ENCODE peak calls at places on chromosome 9, in six cellular contexts. B is CD8-positive, alpha-beta T cell; G is heart left ventricle; Y is ascending aorta; D is WERI-Rb-1; I is lung. Q is an unnamed sample.
A peak's percentile ranks its signal among the peaks of the same experiment; 100 is the strongest.

GRCh38 chr9:117034862-117035261 is 347.8 kb downstream of the TRIM32 start:
- DNase-seq in B (no peak), G (no peak), Y (no peak), D (no peak), I (no peak), Q (peak; percentile 75)

GRCh38 chr9:4327504-4328191 is 27.8 kb upstream of the GLIS3 start:
- DNase-seq in B (no peak), G (no peak), Y (no peak), D (no peak), I (no peak), Q (no peak)

GRCh38 chr9:113738506-113738897 is 137.6 kb upstream of the ZNF618 start:
- DNase-seq in B (no peak), G (no peak), Y (no peak), D (no peak), I (peak; percentile 20), Q (no peak)

GRCh38 chr9:16180546-16180945 is 627.7 kb downstream of the CCDC171 start:
- DNase-seq in B (no peak), G (no peak), Y (no peak), D (no peak), I (no peak), Q (no peak)

GRCh38 chr9:97518909-97519307 is 17.4 kb downstream of the TMOD1 start:
- DNase-seq in B (no peak), G (no peak), Y (peak; percentile 33), D (no peak), I (peak; percentile 46), Q (peak; percentile 29)

GRCh38 chr9:26219961-26220360 is 541.7 kb upstream of the TUSC1 start:
- DNase-seq in B (no peak), G (no peak), Y (no peak), D (no peak), I (no peak), Q (no peak)

GRCh38 chr9:10341057-10341456 is 271.7 kb downstream of the PTPRD start:
- DNase-seq in B (no peak), G (no peak), Y (no peak), D (no peak), I (no peak), Q (no peak)

GRCh38 chr9:105281926-105282325 is 37.5 kb downstream of the SLC44A1 start:
- DNase-seq in B (no peak), G (no peak), Y (no peak), D (peak; percentile 61), I (no peak), Q (no peak)

GRCh38 chr9:130027533-130028370 is 15.2 kb downstream of the FNBP1 start:
- DNase-seq in B (no peak), G (no peak), Y (no peak), D (no peak), I (no peak), Q (no peak)

GRCh38 chr9:71690058-71690691 is 78.1 kb downstream of the CEMIP2 start:
- DNase-seq in B (no peak), G (no peak), Y (no peak), D (no peak), I (no peak), Q (no peak)

GRCh38 chr9:8408575-8409190 is 609.1 kb upstream of the DMAC1 start:
- DNase-seq in B (no peak), G (no peak), Y (no peak), D (no peak), I (no peak), Q (no peak)

GRCh38 chr9:101462558-101462957 is 27.0 kb upstream of the ALDOB start:
- DNase-seq in B (no peak), G (no peak), Y (no peak), D (no peak), I (no peak), Q (no peak)

GRCh38 chr9:69180670-69181069 is 6.6 kb downstream of the TJP2 start:
- DNase-seq in B (no peak), G (peak; percentile 31), Y (peak; percentile 46), D (no peak), I (peak; percentile 58), Q (no peak)

GRCh38 chr9:22817181-22817580 is 370.6 kb downstream of the DMRTA1 start:
- DNase-seq in B (no peak), G (no peak), Y (no peak), D (no peak), I (no peak), Q (no peak)

GRCh38 chr9:134899818-134900325 is 17.8 kb downstream of the FCN1 start:
- DNase-seq in B (no peak), G (no peak), Y (no peak), D (no peak), I (no peak), Q (no peak)

GRCh38 chr9:137498720-137499150 is 39.6 kb upstream of the NSMF start:
- DNase-seq in B (no peak), G (no peak), Y (no peak), D (no peak), I (no peak), Q (no peak)

GRCh38 chr9:114516913-114517312 is 11.6 kb upstream of the WHRN start:
- DNase-seq in B (no peak), G (no peak), Y (no peak), D (no peak), I (no peak), Q (no peak)

GRCh38 chr9:127388037-127388855 is 8.7 kb upstream of the SLC2A8 start:
- DNase-seq in B (peak; percentile 76), G (peak; percentile 61), Y (no peak), D (no peak), I (no peak), Q (no peak)

GRCh38 chr9:20212806-20213205 is 409.5 kb downstream of the MLLT3 start:
- DNase-seq in B (no peak), G (no peak), Y (no peak), D (no peak), I (no peak), Q (no peak)

GRCh38 chr9:20217596-20217995 is 404.7 kb downstream of the MLLT3 start:
- DNase-seq in B (no peak), G (no peak), Y (no peak), D (no peak), I (no peak), Q (no peak)

GRCh38 chr9:20219437-20219836 is 402.9 kb downstream of the MLLT3 start:
- DNase-seq in B (no peak), G (no peak), Y (no peak), D (no peak), I (no peak), Q (no peak)

GRCh38 chr9:20215552-20215951 is 406.7 kb downstream of the MLLT3 start:
- DNase-seq in B (no peak), G (no peak), Y (no peak), D (no peak), I (no peak), Q (no peak)

DNA sequence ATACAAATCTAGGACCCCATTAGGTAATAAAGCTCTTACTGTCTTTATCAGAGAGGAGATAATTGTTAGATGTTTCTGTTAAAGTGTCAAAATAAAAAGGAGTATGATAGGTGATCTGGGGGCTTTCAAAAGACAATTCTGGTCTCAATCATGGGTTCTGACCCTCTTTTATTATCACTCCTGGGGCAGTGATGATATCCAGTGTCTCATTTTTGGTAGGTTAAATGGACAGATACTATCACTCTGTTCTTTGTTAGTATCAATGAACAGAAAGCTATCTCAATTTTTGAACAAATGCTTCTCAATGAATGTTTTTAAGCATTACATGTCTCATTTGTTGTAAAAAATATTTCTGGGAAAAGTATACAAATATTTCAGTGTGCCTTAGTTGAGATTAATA is 405.9 kb downstream of the MLLT3 start:
- DNase-seq in B (no peak), G (no peak), Y (no peak), D (no peak), I (no peak), Q (no peak)
- TF ChIP-seq CTCF in B (no peak), G (no peak), Y (no peak), D (no peak), I (no peak), Q (no peak)

GRCh38 chr9:29659014-29659413 is 2085.7 kb upstream of the C9orf72 start:
- DNase-seq in B (no peak), G (no peak), Y (no peak), D (no peak), I (no peak), Q (no peak)
- TF ChIP-seq CTCF in B (no peak), G (no peak), Y (no peak), D (no peak), I (no peak), Q (no peak)

DNA sequence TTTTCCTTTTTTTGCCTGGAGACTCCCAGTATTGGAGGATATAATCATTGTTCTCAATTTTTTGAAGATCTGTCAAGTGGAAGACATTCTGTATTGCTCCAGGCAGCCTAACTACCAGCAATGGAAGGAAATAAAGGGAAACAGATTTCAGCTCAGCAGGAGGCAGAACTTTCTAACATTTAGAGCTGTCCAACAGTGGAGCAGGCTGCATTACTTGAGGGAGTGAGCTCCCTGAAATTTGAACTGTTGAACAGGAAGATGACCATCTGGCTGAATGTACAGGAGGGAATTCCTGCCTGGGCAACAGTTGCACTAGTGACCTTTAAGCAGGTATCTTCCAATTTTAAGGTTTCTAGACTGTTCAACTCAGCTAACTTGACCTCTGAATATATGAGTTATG is 1.1 kb upstream of the GAPVD1 start:
- DNase-seq in B (no peak), G (no peak), Y (no peak), D (no peak), I (no peak), Q (no peak)
- TF ChIP-seq CTCF in B (no peak), G (no peak), Y (no peak), D (no peak), I (no peak), Q (no peak)

GRCh38 chr9:107274096-107274495 is 9.0 kb upstream of the RAD23B start:
- DNase-seq in B (no peak), G (no peak), Y (no peak), D (no peak), I (no peak), Q (no peak)
- TF ChIP-seq CTCF in B (no peak), G (no peak), Y (no peak), D (peak; percentile 10), I (no peak), Q (no peak)

GRCh38 chr9:123033864-123034598 is 564 bp downstream of the GPR21 start:
- DNase-seq in B (no peak), G (no peak), Y (no peak), D (no peak), I (no peak), Q (no peak)

GRCh38 chr9:123033352-123033751 is at the start of gene GPR21:
- DNase-seq in B (no peak), G (no peak), Y (no peak), D (no peak), I (no peak), Q (no peak)

GRCh38 chr9:123039617-123040219 is 6.3 kb downstream of the GPR21 start:
- DNase-seq in B (no peak), G (no peak), Y (no peak), D (no peak), I (no peak), Q (no peak)

GRCh38 chr9:123034881-123035465 is 1.5 kb downstream of the GPR21 start:
- DNase-seq in B (no peak), G (no peak), Y (no peak), D (no peak), I (no peak), Q (no peak)

GRCh38 chr9:123036886-123037540 is 3.5 kb downstream of the GPR21 start:
- DNase-seq in B (no peak), G (no peak), Y (no peak), D (no peak), I (no peak), Q (no peak)
- TF ChIP-seq CTCF in B (no peak), G (no peak), Y (no peak), D (no peak), I (no peak), Q (no peak)

GRCh38 chr9:131530546-131530929 is 525 bp downstream of the UCK1 start:
- DNase-seq in B (no peak), G (peak; percentile 47), Y (no peak), D (peak; percentile 63), I (peak; percentile 35), Q (peak; percentile 62)
- TF ChIP-seq CTCF in B (no peak), G (no peak), Y (peak; percentile 17), D (peak; percentile 29), I (no peak), Q (no peak)

Q was measured in nephron progenitor cell.